ENCODE peak calls at places on chromosomes 5 and 9, in five cellular contexts. One of them, this sample, is unnamed.

GRCh38 chr9:35313911-35314310 is 152.1 kb downstream of the UNC13B start:
- DNase-seq in GM12865: no peak
- DNase-seq in H4: no peak
- DNase-seq in CD4-positive, alpha-beta memory T cell: no peak
- DNase-seq in cortex of kidney: no peak
- DNase-seq in this sample: no peak

GRCh38 chr9:86175223-86175622 is 75.9 kb upstream of the GOLM1 start:
- DNase-seq in cortex of kidney: no peak
- DNase-seq in CD4-positive, alpha-beta memory T cell: no peak
- DNase-seq in H4: no peak
- DNase-seq in GM12865: peak; percentile 12
- DNase-seq in this sample: no peak

GRCh38 chr9:83707518-83707767 is 315 bp downstream of the UBQLN1 start:
- DNase-seq in cortex of kidney: no peak
- DNase-seq in H4: no peak
- DNase-seq in CD4-positive, alpha-beta memory T cell: no peak
- DNase-seq in GM12865: no peak
- DNase-seq in this sample: no peak

GRCh38 chr9:129363216-129363873 is 185.3 kb upstream of the IER5L start:
- DNase-seq in cortex of kidney: no peak
- DNase-seq in CD4-positive, alpha-beta memory T cell: no peak
- DNase-seq in H4: no peak
- DNase-seq in GM12865: no peak
- DNase-seq in this sample: no peak

GRCh38 chr5:58133631-58134296 is 326.1 kb downstream of the PLK2 start:
- DNase-seq in cortex of kidney: no peak
- DNase-seq in H4: peak; percentile 4
- DNase-seq in CD4-positive, alpha-beta memory T cell: no peak
- DNase-seq in GM12865: no peak
- DNase-seq in this sample: no peak

GRCh38 chr5:135978212-135978631 is 23.4 kb upstream of the LECT2 start:
- DNase-seq in cortex of kidney: no peak
- DNase-seq in H4: no peak
- DNase-seq in GM12865: no peak
- DNase-seq in CD4-positive, alpha-beta memory T cell: no peak
- DNase-seq in this sample: no peak

GRCh38 chr9:131500377-131500776 is 2.3 kb upstream of the POMT1 start:
- DNase-seq in cortex of kidney: no peak
- DNase-seq in H4: no peak
- DNase-seq in CD4-positive, alpha-beta memory T cell: peak; percentile 85
- DNase-seq in GM12865: no peak
- DNase-seq in this sample: peak; percentile 71

GRCh38 chr9:91395106-91395552 is 28.5 kb downstream of the NFIL3 start:
- DNase-seq in GM12865: no peak
- DNase-seq in H4: peak; percentile 21
- DNase-seq in cortex of kidney: no peak
- DNase-seq in CD4-positive, alpha-beta memory T cell: no peak
- DNase-seq in this sample: no peak

GRCh38 chr5:443239-444151 is 519 bp downstream of the EXOC3 start:
- DNase-seq in GM12865: peak; percentile 44
- DNase-seq in CD4-positive, alpha-beta memory T cell: peak; percentile 33
- DNase-seq in cortex of kidney: no peak
- DNase-seq in H4: no peak
- DNase-seq in this sample: peak; percentile 34

GRCh38 chr5:38208782-38209378 is 49.5 kb upstream of the EGFLAM start:
- DNase-seq in H4: peak; percentile 61
- DNase-seq in cortex of kidney: no peak
- DNase-seq in CD4-positive, alpha-beta memory T cell: no peak
- DNase-seq in GM12865: peak; percentile 34
- DNase-seq in this sample: peak; percentile 14

GRCh38 chr5:5881294-5881693 is 458.8 kb downstream of the ICE1 start:
- DNase-seq in H4: no peak
- DNase-seq in cortex of kidney: no peak
- DNase-seq in CD4-positive, alpha-beta memory T cell: no peak
- DNase-seq in GM12865: peak; percentile 28
- DNase-seq in this sample: no peak

GRCh38 chr5:177588413-177588909 is 3.5 kb upstream of the TMED9 start:
- DNase-seq in GM12865: no peak
- DNase-seq in CD4-positive, alpha-beta memory T cell: no peak
- DNase-seq in cortex of kidney: no peak
- DNase-seq in H4: no peak
- DNase-seq in this sample: no peak

GRCh38 chr5:110653231-110653970 is 73.1 kb downstream of the TMEM232 start:
- DNase-seq in CD4-positive, alpha-beta memory T cell: no peak
- DNase-seq in H4: no peak
- DNase-seq in cortex of kidney: no peak
- DNase-seq in GM12865: no peak
- DNase-seq in this sample: no peak

GRCh38 chr5:174204914-174205313 is 159.4 kb downstream of the NSG2 start:
- DNase-seq in CD4-positive, alpha-beta memory T cell: no peak
- DNase-seq in GM12865: no peak
- DNase-seq in H4: no peak
- DNase-seq in cortex of kidney: no peak
- DNase-seq in this sample: no peak

GRCh38 chr9:97758334-97758916 is 61.3 kb upstream of the XPA start:
- DNase-seq in GM12865: no peak
- DNase-seq in H4: no peak
- DNase-seq in cortex of kidney: no peak
- DNase-seq in CD4-positive, alpha-beta memory T cell: no peak
- DNase-seq in this sample: no peak

GRCh38 chr9:3809724-3810123 is 283.9 kb upstream of the RFX3 start:
- DNase-seq in GM12865: no peak
- DNase-seq in cortex of kidney: no peak
- DNase-seq in CD4-positive, alpha-beta memory T cell: no peak
- DNase-seq in H4: peak; percentile 5
- DNase-seq in this sample: peak; percentile 19

GRCh38 chr9:642014-642413 is 199.5 kb upstream of the DMRT1 start:
- DNase-seq in CD4-positive, alpha-beta memory T cell: no peak
- DNase-seq in H4: no peak
- DNase-seq in cortex of kidney: no peak
- DNase-seq in GM12865: no peak
- DNase-seq in this sample: no peak

GRCh38 chr9:726005-726404 is 115.5 kb upstream of the DMRT1 start:
- DNase-seq in H4: no peak
- DNase-seq in GM12865: no peak
- DNase-seq in CD4-positive, alpha-beta memory T cell: no peak
- DNase-seq in cortex of kidney: no peak
- DNase-seq in this sample: no peak

GRCh38 chr5:149913449-149914419 is 30.9 kb downstream of the PDE6A start:
- DNase-seq in GM12865: peak; percentile 20
- DNase-seq in CD4-positive, alpha-beta memory T cell: no peak
- DNase-seq in H4: no peak
- DNase-seq in cortex of kidney: no peak
- DNase-seq in this sample: no peak

GRCh38 chr5:160464466-160464797 is 42.8 kb downstream of the PTTG1 start:
- DNase-seq in CD4-positive, alpha-beta memory T cell: no peak
- DNase-seq in cortex of kidney: no peak
- DNase-seq in H4: no peak
- DNase-seq in GM12865: no peak
- DNase-seq in this sample: no peak

GRCh38 chr5:142398719-142399034 is 73.9 kb upstream of the SPRY4 start:
- DNase-seq in CD4-positive, alpha-beta memory T cell: no peak
- DNase-seq in H4: no peak
- DNase-seq in GM12865: no peak
- DNase-seq in cortex of kidney: no peak
- DNase-seq in this sample: no peak

GRCh38 chr9:98264510-98264909 is 9.1 kb upstream of the TBC1D2 start:
- DNase-seq in H4: no peak
- DNase-seq in cortex of kidney: no peak
- DNase-seq in GM12865: no peak
- DNase-seq in CD4-positive, alpha-beta memory T cell: no peak
- DNase-seq in this sample: no peak